ENCODE peak calls at places on chromosomes 3 and 15, in five cellular contexts. D is psoas muscle; M is naive thymus-derived CD4-positive, alpha-beta T cell; R is IMR-90; Z is mesendoderm. F is an unnamed sample.

GRCh38 chr15:98561169-98561941 is 87.0 kb upstream of the IGF1R start:
- DNase-seq in R (no peak), Z (peak; percentile 32), M (no peak), D (no peak), F (no peak)

GRCh38 chr15:55334997-55335396 is 16.0 kb downstream of the PIGB start:
- DNase-seq in M (no peak), R (peak; percentile 89), Z (no peak), D (no peak), F (no peak)

GRCh38 chr3:152595975-152596832 is 238.7 kb upstream of the P2RY1 start:
- DNase-seq in R (peak; percentile 62), Z (peak; percentile 65), M (peak; percentile 16), D (peak; percentile 49), F (peak; percentile 72)

GRCh38 chr3:141845407-141846049 is 30.9 kb upstream of the ATP1B3 start:
- DNase-seq in D (no peak), R (no peak), Z (peak; percentile 44), M (peak; percentile 18), F (no peak)

GRCh38 chr15:45449878-45450277 is 71.5 kb upstream of the GATM start:
- DNase-seq in Z (no peak), R (no peak), M (no peak), D (no peak), F (no peak)

GRCh38 chr15:25508369-25509002 is 69.7 kb upstream of the UBE3A start:
- DNase-seq in M (peak; percentile 9), D (no peak), R (peak; percentile 64), Z (peak; percentile 57), F (no peak)

GRCh38 chr3:53719796-53720195 is 126.4 kb downstream of the CHDH start:
- DNase-seq in D (no peak), M (no peak), Z (no peak), R (no peak), F (no peak)

GRCh38 chr3:42152193-42152592 is 61.0 kb downstream of the TRAK1 start:
- DNase-seq in D (no peak), M (no peak), R (no peak), Z (no peak), F (no peak)

GRCh38 chr15:79432345-79433311 is 492 bp downstream of the MINAR1 start:
- DNase-seq in R (no peak), Z (peak; percentile 54), M (no peak), D (no peak), F (no peak)

GRCh38 chr15:63497642-63498100 is 6.7 kb upstream of the USP3 start:
- DNase-seq in D (no peak), R (no peak), M (peak; percentile 71), Z (no peak), F (no peak)

GRCh38 chr3:32303051-32303786 is 64.7 kb downstream of the CMTM8 start:
- DNase-seq in M (peak; percentile 43), D (no peak), Z (no peak), R (no peak), F (no peak)

GRCh38 chr3:20147374-20147773 is 38.6 kb downstream of the SGO1 start:
- DNase-seq in R (no peak), M (no peak), D (no peak), Z (no peak), F (no peak)

GRCh38 chr3:47004369-47005211 is 25.1 kb downstream of the NBEAL2 start:
- DNase-seq in R (no peak), Z (no peak), D (peak; percentile 47), M (no peak), F (peak; percentile 59)

GRCh38 chr3:140834266-140835037 is 107.2 kb upstream of the SLC25A36 start:
- DNase-seq in R (no peak), M (no peak), D (no peak), Z (peak; percentile 40), F (no peak)

GRCh38 chr3:38655708-38656300 is 6.3 kb upstream of the SCN5A start:
- DNase-seq in M (peak; percentile 33), D (no peak), Z (peak; percentile 89), R (peak; percentile 51), F (peak; percentile 38)

GRCh38 chr15:88022711-88023110 is 233.8 kb downstream of the NTRK3 start:
- DNase-seq in Z (no peak), M (no peak), D (no peak), R (no peak), F (no peak)

GRCh38 chr3:111210866-111211564 is 139.4 kb downstream of the NECTIN3 start:
- DNase-seq in Z (peak; percentile 83), M (no peak), D (no peak), R (peak; percentile 13), F (no peak)

GRCh38 chr3:30440147-30440604 is 166.2 kb upstream of the TGFBR2 start:
- DNase-seq in M (no peak), R (no peak), Z (no peak), D (no peak), F (no peak)

GRCh38 chr3:49021813-49022720 is at the start of gene NDUFAF3:
- DNase-seq in R (peak; percentile 92), D (peak; percentile 98), M (peak; percentile 92), Z (peak; percentile 97), F (peak; percentile 96)

GRCh38 chr15:85482896-85483295 is 102.5 kb downstream of the AKAP13 start:
- DNase-seq in R (peak; percentile 92), Z (no peak), M (no peak), D (no peak), F (no peak)

GRCh38 chr3:195690951-195691350 is 29.8 kb upstream of the MUC20 start:
- DNase-seq in Z (no peak), M (no peak), D (no peak), R (no peak), F (no peak)

GRCh38 chr3:152413244-152413643 is 144.5 kb downstream of the MBNL1 start:
- DNase-seq in M (no peak), D (no peak), R (peak; percentile 37), Z (no peak), F (no peak)

GRCh38 chr3:163508212-163508611 is 1570.1 kb downstream of the SI start:
- DNase-seq in Z (no peak), R (no peak), D (no peak), M (no peak), F (no peak)

GRCh38 chr3:56254835-56255234 is 213.4 kb downstream of the ERC2 start:
- DNase-seq in R (no peak), M (no peak), D (no peak), Z (no peak), F (no peak)

DNA sequence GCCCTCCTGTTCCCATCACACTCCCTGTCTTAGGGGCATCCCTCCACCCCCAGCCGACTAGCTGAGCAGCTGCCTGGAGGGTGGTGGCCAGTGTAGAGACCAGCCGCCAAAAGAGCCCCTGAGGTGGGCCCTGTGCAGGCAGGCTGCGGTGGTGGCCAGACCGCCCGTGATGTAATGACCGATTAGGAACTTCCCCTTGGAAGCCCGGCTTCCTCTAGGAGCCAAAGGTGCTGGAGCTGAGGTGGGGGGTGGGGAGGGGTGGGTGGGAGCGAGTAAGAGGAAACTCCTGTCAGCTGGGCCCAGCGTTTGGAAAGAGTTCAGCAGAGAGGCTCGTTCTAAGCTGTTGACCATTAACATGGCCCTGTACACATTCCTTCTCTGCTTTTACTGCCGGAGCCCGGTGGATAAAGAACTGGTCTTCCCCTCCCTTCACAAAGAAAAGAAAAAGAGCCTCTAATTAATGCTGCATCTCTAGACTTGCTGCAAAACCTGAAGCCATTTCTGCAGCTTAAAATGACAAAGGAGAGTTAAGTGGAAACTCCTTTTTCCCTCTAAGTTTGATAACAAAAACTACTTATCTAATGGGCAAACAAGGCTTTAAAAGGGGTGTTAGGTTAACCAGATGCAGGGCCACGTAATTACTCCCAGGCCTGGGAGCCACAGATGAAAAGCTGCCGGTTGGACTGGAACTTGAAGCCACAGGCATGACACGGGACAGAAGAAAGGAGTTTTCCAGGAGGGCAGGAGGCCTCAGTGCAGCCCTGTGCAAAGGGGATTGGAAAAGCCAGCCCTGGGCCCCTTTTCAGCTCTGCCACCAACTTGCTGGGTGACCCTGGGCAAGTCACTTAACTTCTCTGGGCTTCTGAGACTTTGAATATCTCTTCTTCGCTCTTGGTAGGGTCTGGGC is 71.2 kb downstream of the SMAD6 start:
- DNase-seq in Z (no peak), R (no peak), M (no peak), D (peak; percentile 61), F (peak; percentile 75)
- H3K27ac ChIP-seq in Z (peak overlapping the region; percentile 42), R (peak overlapping the region; percentile 61), M (no peak overlapping the region), D (peak overlapping the region; percentile 30), F (peak overlapping the region; percentile 79)

GRCh38 chr3:87489892-87490291 is 213.5 kb upstream of the POU1F1 start:
- DNase-seq in Z (no peak), M (no peak), D (no peak), R (no peak), F (no peak)
- H3K27ac ChIP-seq in Z (no peak overlapping the region), M (no peak overlapping the region), D (no peak overlapping the region), R (no peak overlapping the region), F (no peak overlapping the region)

GRCh38 chr3:109338322-109338721 is 976 bp upstream of the DPPA4 start:
- DNase-seq in D (no peak), R (no peak), M (no peak), Z (peak; percentile 44), F (no peak)
- H3K27ac ChIP-seq in D (no peak overlapping the region), R (no peak overlapping the region), M (no peak overlapping the region), Z (no peak overlapping the region), F (no peak overlapping the region)

DNA sequence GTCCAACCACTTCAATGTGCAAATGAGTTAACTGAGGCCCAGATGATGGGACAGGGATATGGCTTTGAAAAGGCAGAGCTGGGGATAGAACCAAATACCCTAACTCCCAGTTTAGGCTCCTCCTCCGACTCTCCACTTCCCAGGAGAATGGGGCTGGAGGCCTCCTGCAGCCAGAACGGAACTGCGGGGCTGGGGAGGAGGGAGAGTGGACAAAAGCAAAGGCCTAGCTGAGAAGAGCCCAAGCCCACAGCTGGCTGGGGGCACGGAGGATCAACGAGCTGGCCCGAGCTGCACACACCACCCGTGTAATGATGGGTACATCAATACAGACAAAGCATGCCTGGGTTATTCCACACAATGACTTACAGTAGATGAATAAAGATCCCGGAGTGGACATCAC is 74.8 kb downstream of the NUP210 start:
- DNase-seq in R (no peak), D (no peak), M (no peak), Z (no peak), F (no peak)
- H3K27ac ChIP-seq in R (no peak overlapping the region), D (no peak overlapping the region), M (peak overlapping the region; percentile 35), Z (no peak overlapping the region), F (no peak overlapping the region)

F was measured in sigmoid colon.